ENCODE peak calls at places on chromosomes 7 and 10, in ten cellular contexts. One of them, this sample, is unnamed.

GRCh38 chr10:95480102-95480900 is 80.9 kb downstream of the SORBS1 start:
- DNase-seq in hepatocyte: peak
- DNase-seq in GM23248: peak
- DNase-seq in PC-3: no peak
- DNase-seq in fibroblast of lung: no peak
- DNase-seq in astrocyte: no peak
- DNase-seq in DND-41: no peak
- DNase-seq in keratinocyte: no peak
- DNase-seq in A673: no peak
- DNase-seq in HCT116: no peak
- DNase-seq in this sample: no peak

GRCh38 chr10:27344568-27345454 is 104.2 kb upstream of the ACBD5 start:
- DNase-seq in hepatocyte: no peak
- DNase-seq in GM23248: no peak
- DNase-seq in PC-3: no peak
- DNase-seq in fibroblast of lung: no peak
- DNase-seq in astrocyte: no peak
- DNase-seq in DND-41: no peak
- DNase-seq in keratinocyte: no peak
- DNase-seq in A673: no peak
- DNase-seq in HCT116: no peak
- DNase-seq in this sample: no peak

GRCh38 chr10:93086289-93086688 is 12.6 kb downstream of the CYP26A1 start:
- DNase-seq in hepatocyte: no peak
- DNase-seq in GM23248: no peak
- DNase-seq in PC-3: no peak
- DNase-seq in fibroblast of lung: no peak
- DNase-seq in astrocyte: no peak
- DNase-seq in DND-41: no peak
- DNase-seq in keratinocyte: no peak
- DNase-seq in A673: no peak
- DNase-seq in HCT116: no peak
- DNase-seq in this sample: no peak

GRCh38 chr7:43628431-43628830 is 45.5 kb downstream of the STK17A start:
- DNase-seq in hepatocyte: no peak
- DNase-seq in GM23248: no peak
- DNase-seq in PC-3: no peak
- DNase-seq in fibroblast of lung: peak
- DNase-seq in astrocyte: no peak
- DNase-seq in DND-41: no peak
- DNase-seq in keratinocyte: no peak
- DNase-seq in A673: no peak
- DNase-seq in HCT116: no peak
- DNase-seq in this sample: no peak

GRCh38 chr10:13839430-13839986 is 252.7 kb downstream of the PRPF18 start:
- DNase-seq in hepatocyte: peak
- DNase-seq in GM23248: peak
- DNase-seq in PC-3: peak
- DNase-seq in fibroblast of lung: peak
- DNase-seq in astrocyte: peak
- DNase-seq in DND-41: no peak
- DNase-seq in keratinocyte: no peak
- DNase-seq in A673: no peak
- DNase-seq in HCT116: no peak
- DNase-seq in this sample: peak

GRCh38 chr10:70512149-70512611 is 33.6 kb downstream of the PALD1 start:
- DNase-seq in hepatocyte: no peak
- DNase-seq in GM23248: peak
- DNase-seq in PC-3: no peak
- DNase-seq in fibroblast of lung: peak
- DNase-seq in astrocyte: peak
- DNase-seq in DND-41: no peak
- DNase-seq in keratinocyte: no peak
- DNase-seq in A673: no peak
- DNase-seq in HCT116: no peak
- DNase-seq in this sample: no peak

GRCh38 chr7:124914298-124914697 is 15.3 kb downstream of the POT1 start:
- DNase-seq in hepatocyte: no peak
- DNase-seq in GM23248: no peak
- DNase-seq in PC-3: no peak
- DNase-seq in fibroblast of lung: no peak
- DNase-seq in astrocyte: no peak
- DNase-seq in DND-41: no peak
- DNase-seq in keratinocyte: no peak
- DNase-seq in A673: no peak
- DNase-seq in HCT116: no peak
- DNase-seq in this sample: no peak

GRCh38 chr10:88194041-88194887 is 330.8 kb downstream of the PTEN start:
- DNase-seq in hepatocyte: no peak
- DNase-seq in GM23248: peak
- DNase-seq in PC-3: no peak
- DNase-seq in fibroblast of lung: no peak
- DNase-seq in astrocyte: peak
- DNase-seq in DND-41: peak
- DNase-seq in keratinocyte: no peak
- DNase-seq in A673: no peak
- DNase-seq in HCT116: peak
- DNase-seq in this sample: peak

GRCh38 chr7:88095-88926 is 104.1 kb upstream of the FAM20C start:
- DNase-seq in hepatocyte: peak
- DNase-seq in GM23248: no peak
- DNase-seq in PC-3: no peak
- DNase-seq in fibroblast of lung: no peak
- DNase-seq in astrocyte: no peak
- DNase-seq in DND-41: no peak
- DNase-seq in keratinocyte: no peak
- DNase-seq in A673: no peak
- DNase-seq in HCT116: no peak
- DNase-seq in this sample: peak

GRCh38 chr7:74256446-74257408 is 2.5 kb upstream of the RFC2 start:
- DNase-seq in hepatocyte: no peak
- DNase-seq in GM23248: peak
- DNase-seq in PC-3: no peak
- DNase-seq in fibroblast of lung: peak
- DNase-seq in astrocyte: peak
- DNase-seq in DND-41: no peak
- DNase-seq in keratinocyte: no peak
- DNase-seq in A673: no peak
- DNase-seq in HCT116: no peak
- DNase-seq in this sample: no peak

DNA sequence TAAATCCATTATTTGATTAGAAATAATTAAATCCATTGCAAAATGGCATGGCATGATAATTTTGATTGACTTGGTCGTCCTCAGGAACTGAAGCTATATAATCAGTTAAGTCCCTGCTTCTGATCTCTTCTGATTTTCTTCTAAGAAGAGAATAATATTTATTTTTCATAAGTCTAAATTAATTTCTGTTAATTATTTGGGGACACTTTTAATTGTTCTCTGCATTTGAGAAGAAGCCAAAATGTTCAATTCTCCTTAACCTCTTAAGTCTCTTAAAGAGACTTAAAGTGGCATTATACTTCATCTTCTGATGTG is 67.2 kb downstream of the CAV1 start:
- DNase-seq in hepatocyte: no peak
- DNase-seq in GM23248: no peak
- DNase-seq in PC-3: no peak
- DNase-seq in fibroblast of lung: no peak
- DNase-seq in astrocyte: no peak
- DNase-seq in DND-41: no peak
- DNase-seq in keratinocyte: no peak
- DNase-seq in A673: no peak
- DNase-seq in HCT116: no peak
- DNase-seq in this sample: no peak
- H3K4me3 ChIP-seq in hepatocyte: no peak
- H3K4me3 ChIP-seq in GM23248: no peak
- H3K4me3 ChIP-seq in PC-3: peak
- H3K4me3 ChIP-seq in fibroblast of lung: no peak
- H3K4me3 ChIP-seq in astrocyte: no peak
- H3K4me3 ChIP-seq in DND-41: no peak
- H3K4me3 ChIP-seq in keratinocyte: peak
- H3K4me3 ChIP-seq in A673: peak
- H3K4me3 ChIP-seq in HCT116: no peak
- H3K4me3 ChIP-seq in this sample: no peak

GRCh38 chr10:8035641-8036520 is 18.6 kb upstream of the GATA3 start:
- DNase-seq in hepatocyte: no peak
- DNase-seq in GM23248: no peak
- DNase-seq in PC-3: no peak
- DNase-seq in fibroblast of lung: no peak
- DNase-seq in astrocyte: no peak
- DNase-seq in DND-41: no peak
- DNase-seq in keratinocyte: no peak
- DNase-seq in A673: no peak
- DNase-seq in HCT116: no peak
- DNase-seq in this sample: no peak

GRCh38 chr10:8033812-8034665 is 20.4 kb upstream of the GATA3 start:
- DNase-seq in hepatocyte: no peak
- DNase-seq in GM23248: no peak
- DNase-seq in PC-3: no peak
- DNase-seq in fibroblast of lung: no peak
- DNase-seq in astrocyte: no peak
- DNase-seq in DND-41: no peak
- DNase-seq in keratinocyte: no peak
- DNase-seq in A673: no peak
- DNase-seq in HCT116: no peak
- DNase-seq in this sample: no peak

GRCh38 chr10:8037199-8037801 is 17.2 kb upstream of the GATA3 start:
- DNase-seq in hepatocyte: no peak
- DNase-seq in GM23248: no peak
- DNase-seq in PC-3: no peak
- DNase-seq in fibroblast of lung: no peak
- DNase-seq in astrocyte: no peak
- DNase-seq in DND-41: no peak
- DNase-seq in keratinocyte: no peak
- DNase-seq in A673: no peak
- DNase-seq in HCT116: no peak
- DNase-seq in this sample: no peak

GRCh38 chr10:8036521-8037198 is 17.8 kb upstream of the GATA3 start:
- DNase-seq in hepatocyte: no peak
- DNase-seq in GM23248: no peak
- DNase-seq in PC-3: no peak
- DNase-seq in fibroblast of lung: no peak
- DNase-seq in astrocyte: no peak
- DNase-seq in DND-41: no peak
- DNase-seq in keratinocyte: no peak
- DNase-seq in A673: no peak
- DNase-seq in HCT116: no peak
- DNase-seq in this sample: no peak

DNA sequence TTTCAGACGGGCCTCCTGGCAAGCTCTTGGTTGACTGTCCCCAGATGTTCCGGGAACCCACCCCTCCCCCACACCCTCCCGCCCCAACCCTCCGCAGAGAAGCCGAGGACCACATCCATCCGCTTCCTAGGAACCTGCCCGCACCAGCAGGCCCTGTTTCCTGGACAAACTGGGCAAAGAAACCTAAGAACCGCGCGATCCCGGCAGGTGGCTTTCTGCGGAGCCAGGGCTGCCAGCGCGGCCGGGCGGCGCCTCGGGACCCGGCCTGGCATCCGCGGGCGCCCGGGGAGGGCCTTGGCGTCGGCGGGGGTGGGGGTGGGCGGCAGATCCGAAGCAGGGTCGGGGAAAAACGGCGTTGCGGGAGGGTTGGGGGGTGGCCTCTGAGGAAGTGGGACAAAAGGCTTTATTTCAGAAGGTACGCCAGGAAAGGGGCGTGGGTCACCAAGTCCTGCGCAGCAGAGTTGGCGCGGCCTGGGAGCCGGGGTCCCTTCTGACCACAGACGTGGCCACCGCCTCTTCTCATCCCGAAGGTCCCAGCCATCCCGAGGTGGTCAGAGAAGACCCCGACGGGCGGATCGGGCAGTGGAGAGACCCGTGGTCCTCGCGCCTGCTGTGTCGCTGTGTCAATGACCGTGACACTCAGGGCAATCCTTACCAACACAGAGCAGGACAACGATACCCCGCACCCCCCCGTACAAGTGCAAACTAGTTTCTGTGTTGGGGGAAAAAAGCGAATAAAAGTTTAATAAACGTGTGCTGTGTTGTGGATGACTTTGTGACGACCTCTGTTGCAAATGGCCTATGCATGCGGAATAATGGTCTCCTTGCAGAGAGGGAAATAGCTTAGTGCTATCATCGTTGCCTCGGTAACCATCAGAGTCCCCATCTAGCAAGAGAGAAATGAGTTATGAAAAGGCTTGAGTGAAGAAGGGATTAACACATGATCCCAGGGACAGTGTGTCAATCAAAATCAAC is 19.5 kb upstream of the GATA3 start:
- DNase-seq in hepatocyte: no peak
- DNase-seq in GM23248: no peak
- DNase-seq in PC-3: no peak
- DNase-seq in fibroblast of lung: peak
- DNase-seq in astrocyte: peak
- DNase-seq in DND-41: no peak
- DNase-seq in keratinocyte: no peak
- DNase-seq in A673: peak
- DNase-seq in HCT116: no peak
- DNase-seq in this sample: no peak
- TF ChIP-seq EZH2 in hepatocyte: no peak
- TF ChIP-seq EZH2 in GM23248: no peak
- TF ChIP-seq EZH2 in PC-3: no peak
- TF ChIP-seq EZH2 in fibroblast of lung: peak
- TF ChIP-seq EZH2 in astrocyte: peak
- TF ChIP-seq EZH2 in DND-41: no peak
- TF ChIP-seq EZH2 in keratinocyte: peak
- TF ChIP-seq EZH2 in A673: no peak
- TF ChIP-seq EZH2 in HCT116: no peak
- TF ChIP-seq EZH2 in this sample: no peak

DNA sequence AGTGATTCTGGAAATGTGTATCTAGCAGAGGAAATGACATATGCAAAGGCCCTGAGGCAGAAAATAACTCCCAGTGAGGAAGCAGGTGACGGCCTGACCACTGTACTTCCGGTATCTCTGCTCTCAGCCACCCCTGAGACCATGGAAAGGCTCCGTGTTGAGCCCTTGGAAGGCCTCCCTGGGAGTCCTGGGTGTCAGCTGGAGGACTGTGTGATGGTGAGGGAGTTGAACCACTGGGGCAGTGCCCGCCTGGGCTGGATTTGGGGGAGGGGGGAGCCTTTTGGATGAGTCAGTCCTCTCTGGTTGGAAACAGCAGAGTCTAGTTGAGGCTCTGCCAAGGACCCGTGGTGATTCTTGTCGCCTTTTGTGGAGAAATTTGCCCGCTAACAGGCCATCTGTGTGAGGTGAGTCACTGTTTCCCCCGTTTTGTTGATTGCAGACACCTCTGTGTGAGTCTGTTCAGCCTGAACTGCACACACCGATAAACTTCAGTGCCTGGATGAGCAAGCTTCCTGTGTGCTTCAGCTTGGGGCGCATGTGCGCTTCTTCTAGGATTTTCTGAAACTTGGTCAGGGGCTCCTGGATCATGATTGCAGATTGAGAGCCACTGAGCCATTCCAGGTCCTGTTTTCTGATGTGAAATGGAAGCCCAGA is 98.6 kb downstream of the GRK5 start:
- DNase-seq in hepatocyte: peak
- DNase-seq in GM23248: peak
- DNase-seq in PC-3: peak
- DNase-seq in fibroblast of lung: peak
- DNase-seq in astrocyte: peak
- DNase-seq in DND-41: peak
- DNase-seq in keratinocyte: peak
- DNase-seq in A673: peak
- DNase-seq in HCT116: peak
- DNase-seq in this sample: peak
- H3K4me3 ChIP-seq in hepatocyte: no peak
- H3K4me3 ChIP-seq in GM23248: no peak
- H3K4me3 ChIP-seq in PC-3: no peak
- H3K4me3 ChIP-seq in fibroblast of lung: no peak
- H3K4me3 ChIP-seq in astrocyte: peak
- H3K4me3 ChIP-seq in DND-41: peak
- H3K4me3 ChIP-seq in keratinocyte: peak
- H3K4me3 ChIP-seq in A673: no peak
- H3K4me3 ChIP-seq in HCT116: peak
- H3K4me3 ChIP-seq in this sample: peak

GRCh38 chr7:108345710-108346336 is 110.4 kb downstream of the NRCAM start:
- DNase-seq in hepatocyte: no peak
- DNase-seq in GM23248: no peak
- DNase-seq in PC-3: no peak
- DNase-seq in fibroblast of lung: no peak
- DNase-seq in astrocyte: no peak
- DNase-seq in DND-41: no peak
- DNase-seq in keratinocyte: no peak
- DNase-seq in A673: no peak
- DNase-seq in HCT116: no peak
- DNase-seq in this sample: no peak
- TF ChIP-seq EZH2 in hepatocyte: no peak
- TF ChIP-seq EZH2 in GM23248: no peak
- TF ChIP-seq EZH2 in PC-3: no peak
- TF ChIP-seq EZH2 in fibroblast of lung: no peak
- TF ChIP-seq EZH2 in astrocyte: no peak
- TF ChIP-seq EZH2 in DND-41: no peak
- TF ChIP-seq EZH2 in keratinocyte: no peak
- TF ChIP-seq EZH2 in A673: no peak
- TF ChIP-seq EZH2 in HCT116: no peak
- TF ChIP-seq EZH2 in this sample: no peak

This sample was measured in PC-9.